ENCODE peak calls at places on chromosomes 16 and 17, in nine cellular contexts. N is OCI-LY7; E is thoracic aorta; Y is fibroblast of lung; P is stomach; O is dorsolateral prefrontal cortex; U is CD4-positive, CD25-positive, alpha-beta regulatory T cell; D is mammary epithelial cell; V is prostate gland. B is an unnamed sample.

GRCh38 chr17:17729620-17730249 is 48.5 kb downstream of the RAI1 start:
- DNase-seq in N (peak; percentile 71), E (no peak), Y (no peak), P (peak; percentile 53), O (peak; percentile 53), U (peak; percentile 71), D (no peak), V (peak; percentile 62), B (peak; percentile 60)

GRCh38 chr17:66784621-66785364 is 50.1 kb upstream of the CACNG5 start:
- DNase-seq in N (no peak), E (no peak), Y (no peak), P (no peak), O (no peak), U (no peak), D (no peak), V (no peak), B (no peak)

GRCh38 chr16:73339821-73340220 is 291.9 kb upstream of the ZFHX3 start:
- DNase-seq in N (no peak), E (no peak), Y (no peak), P (no peak), O (no peak), U (no peak), D (no peak), V (no peak), B (no peak)

GRCh38 chr17:80449930-80450576 is 26.4 kb downstream of the NPTX1 start:
- DNase-seq in N (no peak), E (no peak), Y (peak; percentile 54), P (no peak), O (no peak), U (no peak), D (no peak), V (no peak), B (no peak)

GRCh38 chr17:75758131-75758905 is 6.7 kb downstream of the GALK1 start:
- DNase-seq in N (no peak), E (no peak), Y (no peak), P (no peak), O (no peak), U (no peak), D (no peak), V (no peak), B (peak; percentile 27)

GRCh38 chr16:47787695-47788094 is 326.6 kb downstream of the PHKB start:
- DNase-seq in N (no peak), E (no peak), Y (peak; percentile 10), P (no peak), O (no peak), U (no peak), D (no peak), V (no peak), B (no peak)

GRCh38 chr17:10083864-10084263 is 114.5 kb downstream of the GAS7 start:
- DNase-seq in N (no peak), E (no peak), Y (no peak), P (no peak), O (no peak), U (no peak), D (no peak), V (no peak), B (no peak)

GRCh38 chr16:50399411-50399810 is 30.6 kb upstream of the BRD7 start:
- DNase-seq in N (no peak), E (no peak), Y (no peak), P (no peak), O (no peak), U (no peak), D (no peak), V (no peak), B (no peak)

GRCh38 chr17:33318241-33318640 is 25.1 kb upstream of the ASIC2 start:
- DNase-seq in N (no peak), E (no peak), Y (no peak), P (no peak), O (no peak), U (no peak), D (no peak), V (no peak), B (no peak)
- H3K27ac ChIP-seq in N (no peak overlapping the region), E (no peak overlapping the region), Y (no peak overlapping the region), P (no peak overlapping the region), O (no peak overlapping the region), U (no peak overlapping the region), D (no peak overlapping the region), V (no peak overlapping the region), B (no peak overlapping the region)

GRCh38 chr17:82604532-82604931 is 43.7 kb downstream of the WDR45B start:
- DNase-seq in N (no peak), E (no peak), Y (no peak), P (no peak), O (no peak), U (no peak), D (no peak), V (no peak), B (no peak)
- H3K27ac ChIP-seq in N (no peak overlapping the region), E (no peak overlapping the region), Y (no peak overlapping the region), P (peak overlapping the region; percentile 21), O (peak overlapping the region; percentile 37), U (peak overlapping the region; percentile 61), D (no peak overlapping the region), V (no peak overlapping the region), B (peak overlapping the region; percentile 46)

GRCh38 chr16:70740919-70741778 is 55.3 kb upstream of the MTSS2 start:
- DNase-seq in N (no peak), E (no peak), Y (peak; percentile 80), P (no peak), O (no peak), U (peak; percentile 31), D (no peak), V (no peak), B (no peak)
- H3K27ac ChIP-seq in N (no peak overlapping the region), E (peak overlapping the region; percentile 32), Y (peak overlapping the region; percentile 79), P (peak overlapping the region; percentile 43), O (no peak overlapping the region), U (no peak overlapping the region), D (no peak overlapping the region), V (no peak overlapping the region), B (no peak overlapping the region)

GRCh38 chr17:13582776-13583414 is 18.8 kb downstream of the HS3ST3A1 start:
- DNase-seq in N (peak; percentile 10), E (no peak), Y (peak; percentile 68), P (no peak), O (no peak), U (no peak), D (no peak), V (no peak), B (no peak)
- H3K27ac ChIP-seq in N (peak overlapping the region; percentile 25), E (no peak overlapping the region), Y (peak overlapping the region; percentile 39), P (no peak overlapping the region), O (no peak overlapping the region), U (no peak overlapping the region), D (no peak overlapping the region), V (no peak overlapping the region), B (no peak overlapping the region)

GRCh38 chr17:59329558-59330313 is 1.7 kb upstream of the YPEL2 start:
- DNase-seq in N (peak; percentile 79), E (no peak), Y (peak; percentile 84), P (peak; percentile 66), O (peak; percentile 71), U (peak; percentile 84), D (peak; percentile 44), V (peak; percentile 40), B (peak; percentile 66)
- H3K27ac ChIP-seq in N (peak overlapping the region; percentile 49), E (peak overlapping the region; percentile 91), Y (no peak overlapping the region), P (peak overlapping the region; percentile 89), O (peak overlapping the region; percentile 94), U (peak overlapping the region; percentile 79), D (no peak overlapping the region), V (peak overlapping the region; percentile 88), B (peak overlapping the region; percentile 68)

DNA sequence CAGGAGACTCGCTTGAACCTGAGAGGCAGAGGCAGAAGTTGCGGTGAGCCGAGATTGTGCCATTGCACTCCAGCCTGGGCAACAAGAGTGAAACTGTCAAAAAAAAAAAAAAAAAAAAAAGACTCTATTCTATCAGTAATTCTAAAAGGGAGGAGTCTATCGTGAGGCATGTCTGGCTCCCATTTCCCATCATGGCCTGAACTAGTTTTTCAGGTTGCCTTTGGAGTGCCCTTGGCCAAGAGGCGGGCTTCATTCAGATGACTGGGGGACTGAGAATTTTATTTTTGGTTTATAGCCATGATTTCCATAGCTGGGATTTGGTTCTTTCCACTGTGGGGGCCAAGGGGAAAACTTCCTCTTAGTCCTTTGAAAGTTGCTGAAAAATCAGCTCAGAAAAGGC is 3.5 kb upstream of the SNX29 start:
- DNase-seq in N (no peak), E (no peak), Y (no peak), P (no peak), O (no peak), U (no peak), D (no peak), V (no peak), B (no peak)
- H3K27ac ChIP-seq in N (no peak overlapping the region), E (no peak overlapping the region), Y (no peak overlapping the region), P (no peak overlapping the region), O (no peak overlapping the region), U (no peak overlapping the region), D (no peak overlapping the region), V (no peak overlapping the region), B (no peak overlapping the region)

GRCh38 chr16:85037050-85037410 is 9.4 kb downstream of the KIAA0513 start:
- DNase-seq in N (no peak), E (no peak), Y (peak; percentile 72), P (no peak), O (no peak), U (no peak), D (peak; percentile 84), V (no peak), B (no peak)
- H3K27ac ChIP-seq in N (no peak overlapping the region), E (no peak overlapping the region), Y (no peak overlapping the region), P (peak overlapping the region; percentile 38), O (no peak overlapping the region), U (no peak overlapping the region), D (no peak overlapping the region), V (peak overlapping the region; percentile 1), B (no peak overlapping the region)

GRCh38 chr17:48603959-48604769 is 622 bp downstream of the HOXB6 start:
- DNase-seq in N (no peak), E (no peak), Y (no peak), P (no peak), O (no peak), U (no peak), D (no peak), V (no peak), B (no peak)

GRCh38 chr17:48605991-48606891 is 1.5 kb upstream of the HOXB6 start:
- DNase-seq in N (no peak), E (no peak), Y (no peak), P (no peak), O (no peak), U (no peak), D (no peak), V (no peak), B (no peak)

GRCh38 chr17:48606892-48607241 is 2.1 kb upstream of the HOXB6 start:
- DNase-seq in N (no peak), E (no peak), Y (no peak), P (no peak), O (no peak), U (no peak), D (no peak), V (no peak), B (no peak)

GRCh38 chr17:48604770-48605329 is at the start of gene HOXB6:
- DNase-seq in N (no peak), E (no peak), Y (no peak), P (no peak), O (no peak), U (no peak), D (no peak), V (no peak), B (no peak)

GRCh38 chr17:48605409-48605864 is 651 bp upstream of the HOXB6 start:
- DNase-seq in N (no peak), E (no peak), Y (no peak), P (no peak), O (no peak), U (no peak), D (no peak), V (no peak), B (no peak)
- H3K27ac ChIP-seq in N (no peak overlapping the region), E (peak overlapping the region; percentile 65), Y (no peak overlapping the region), P (no peak overlapping the region), O (no peak overlapping the region), U (no peak overlapping the region), D (no peak overlapping the region), V (no peak overlapping the region), B (no peak overlapping the region)

GRCh38 chr16:1834096-1834495 is 7.1 kb downstream of the FAHD1 start:
- DNase-seq in N (no peak), E (no peak), Y (no peak), P (no peak), O (no peak), U (no peak), D (peak; percentile 49), V (no peak), B (no peak)
- H3K27ac ChIP-seq in N (no peak overlapping the region), E (no peak overlapping the region), Y (no peak overlapping the region), P (no peak overlapping the region), O (no peak overlapping the region), U (no peak overlapping the region), D (peak overlapping the region; percentile 55), V (no peak overlapping the region), B (no peak overlapping the region)

B was measured in small intestine.